ENCODE peak calls at places on chromosomes 11 and 22, in five cellular contexts. F is GOT3; L is GM18507; K is activated CD8-positive, alpha-beta memory T cell treated with anti-CD3 and anti-CD28 coated beads, Interleukin-2, amount 10 ng/mL, durations not matched to agents 7 days and 5 days; R is Calu3. D is an unnamed sample.
A peak's percentile ranks its signal among the peaks of the same experiment; 100 is the strongest.

GRCh38 chr22:31695423-31695822 is 33.4 kb upstream of the PISD start:
- DNase-seq in F (no peak), L (no peak), K (peak; percentile 46), R (no peak), D (no peak)

GRCh38 chr11:28777126-28777525 is 668.9 kb downstream of the METTL15 start:
- DNase-seq in F (no peak), L (no peak), K (no peak), R (no peak), D (no peak)

GRCh38 chr11:22713336-22713735 is 46.9 kb downstream of the GAS2 start:
- DNase-seq in F (no peak), L (no peak), K (no peak), R (no peak), D (no peak)

GRCh38 chr22:28297504-28297903 is 378.4 kb upstream of the PITPNB start:
- DNase-seq in F (no peak), L (no peak), K (peak; percentile 40), R (no peak), D (no peak)

GRCh38 chr11:65591939-65592814 is 3.4 kb downstream of the KCNK7 start:
- DNase-seq in F (no peak), L (no peak), K (no peak), R (no peak), D (peak; percentile 54)

GRCh38 chr22:35357883-35358621 is 22.8 kb upstream of the HMOX1 start:
- DNase-seq in F (no peak), L (no peak), K (no peak), R (no peak), D (no peak)

GRCh38 chr11:33724644-33725035 is 11.6 kb downstream of the CD59 start:
- DNase-seq in F (no peak), L (no peak), K (no peak), R (no peak), D (no peak)

GRCh38 chr11:24773326-24773725 is 276.5 kb downstream of the LUZP2 start:
- DNase-seq in F (no peak), L (no peak), K (no peak), R (no peak), D (no peak)

GRCh38 chr11:113907681-113908080 is 3.1 kb downstream of the HTR3B start:
- DNase-seq in F (no peak), L (no peak), K (no peak), R (no peak), D (no peak)

GRCh38 chr11:69337211-69337721 is 43.3 kb downstream of the MYEOV start:
- DNase-seq in F (no peak), L (peak; percentile 23), K (peak; percentile 53), R (peak; percentile 12), D (no peak)

GRCh38 chr22:44522526-44523170 is 24.6 kb upstream of the RTL6 start:
- DNase-seq in F (no peak), L (no peak), K (no peak), R (no peak), D (no peak)

GRCh38 chr11:1129666-1130160 is 28.0 kb upstream of the MUC5AC start:
- DNase-seq in F (no peak), L (no peak), K (no peak), R (peak; percentile 0), D (no peak)

GRCh38 chr22:19052941-19053551 is 69.2 kb downstream of the DGCR2 start:
- DNase-seq in F (no peak), L (no peak), K (no peak), R (no peak), D (no peak)

GRCh38 chr11:22037505-22037904 is 155.4 kb upstream of the ANO5 start:
- DNase-seq in F (no peak), L (no peak), K (no peak), R (no peak), D (no peak)